ENCODE peak calls at places on chromosomes 3 and 15, in ten cellular contexts. One of them, this sample, is unnamed.

GRCh38 chr3:66703501-66703900 is 202.7 kb upstream of the LRIG1 start:
- DNase-seq in GM03348: no peak
- DNase-seq in activated T-cell treated with anti-CD3 and anti-CD28 coated beads for 1 hour: no peak
- DNase-seq in NCI-H1417: no peak
- DNase-seq in body of pancreas: no peak
- DNase-seq in adrenal gland: no peak
- DNase-seq in NCI-H510A treated with DMSO at 0.1 percent for 48 hours: no peak
- DNase-seq in fibroblast of pulmonary artery: peak
- DNase-seq in ecto neural progenitor cell: no peak
- DNase-seq in tibial nerve: no peak
- DNase-seq in this sample: no peak

GRCh38 chr3:182766108-182766507 is 27.2 kb upstream of the ATP11B start:
- DNase-seq in body of pancreas: no peak
- DNase-seq in ecto neural progenitor cell: no peak
- DNase-seq in tibial nerve: no peak
- DNase-seq in GM03348: no peak
- DNase-seq in NCI-H1417: no peak
- DNase-seq in adrenal gland: no peak
- DNase-seq in fibroblast of pulmonary artery: no peak
- DNase-seq in activated T-cell treated with anti-CD3 and anti-CD28 coated beads for 1 hour: no peak
- DNase-seq in NCI-H510A treated with DMSO at 0.1 percent for 48 hours: no peak
- DNase-seq in this sample: no peak

GRCh38 chr3:49076116-49076515 is 17.8 kb downstream of the QRICH1 start:
- DNase-seq in adrenal gland: no peak
- DNase-seq in NCI-H1417: no peak
- DNase-seq in body of pancreas: no peak
- DNase-seq in activated T-cell treated with anti-CD3 and anti-CD28 coated beads for 1 hour: no peak
- DNase-seq in NCI-H510A treated with DMSO at 0.1 percent for 48 hours: no peak
- DNase-seq in fibroblast of pulmonary artery: no peak
- DNase-seq in ecto neural progenitor cell: no peak
- DNase-seq in GM03348: no peak
- DNase-seq in tibial nerve: no peak
- DNase-seq in this sample: no peak

GRCh38 chr3:50303038-50303815 is at the start of gene HYAL1:
- DNase-seq in body of pancreas: peak
- DNase-seq in GM03348: no peak
- DNase-seq in ecto neural progenitor cell: peak
- DNase-seq in tibial nerve: no peak
- DNase-seq in activated T-cell treated with anti-CD3 and anti-CD28 coated beads for 1 hour: no peak
- DNase-seq in NCI-H510A treated with DMSO at 0.1 percent for 48 hours: no peak
- DNase-seq in NCI-H1417: no peak
- DNase-seq in fibroblast of pulmonary artery: peak
- DNase-seq in adrenal gland: peak
- DNase-seq in this sample: no peak

GRCh38 chr15:49328941-49329340 is 94.1 kb upstream of the FGF7 start:
- DNase-seq in fibroblast of pulmonary artery: no peak
- DNase-seq in tibial nerve: no peak
- DNase-seq in GM03348: no peak
- DNase-seq in body of pancreas: no peak
- DNase-seq in activated T-cell treated with anti-CD3 and anti-CD28 coated beads for 1 hour: no peak
- DNase-seq in adrenal gland: no peak
- DNase-seq in NCI-H1417: no peak
- DNase-seq in ecto neural progenitor cell: no peak
- DNase-seq in NCI-H510A treated with DMSO at 0.1 percent for 48 hours: no peak
- DNase-seq in this sample: no peak

GRCh38 chr3:126199256-126199655 is 18.9 kb upstream of the ALDH1L1 start:
- DNase-seq in body of pancreas: no peak
- DNase-seq in GM03348: no peak
- DNase-seq in fibroblast of pulmonary artery: no peak
- DNase-seq in NCI-H1417: no peak
- DNase-seq in NCI-H510A treated with DMSO at 0.1 percent for 48 hours: no peak
- DNase-seq in tibial nerve: no peak
- DNase-seq in activated T-cell treated with anti-CD3 and anti-CD28 coated beads for 1 hour: no peak
- DNase-seq in adrenal gland: no peak
- DNase-seq in ecto neural progenitor cell: no peak
- DNase-seq in this sample: no peak

GRCh38 chr3:43512749-43513404 is 108.9 kb downstream of the ANO10 start:
- DNase-seq in tibial nerve: no peak
- DNase-seq in GM03348: peak
- DNase-seq in ecto neural progenitor cell: no peak
- DNase-seq in NCI-H510A treated with DMSO at 0.1 percent for 48 hours: no peak
- DNase-seq in fibroblast of pulmonary artery: peak
- DNase-seq in NCI-H1417: no peak
- DNase-seq in body of pancreas: no peak
- DNase-seq in adrenal gland: peak
- DNase-seq in activated T-cell treated with anti-CD3 and anti-CD28 coated beads for 1 hour: no peak
- DNase-seq in this sample: no peak

GRCh38 chr3:152021951-152022461 is 148.6 kb downstream of the SUCNR1 start:
- DNase-seq in activated T-cell treated with anti-CD3 and anti-CD28 coated beads for 1 hour: no peak
- DNase-seq in NCI-H1417: no peak
- DNase-seq in tibial nerve: no peak
- DNase-seq in fibroblast of pulmonary artery: peak
- DNase-seq in GM03348: peak
- DNase-seq in ecto neural progenitor cell: no peak
- DNase-seq in NCI-H510A treated with DMSO at 0.1 percent for 48 hours: no peak
- DNase-seq in adrenal gland: no peak
- DNase-seq in body of pancreas: no peak
- DNase-seq in this sample: no peak

GRCh38 chr3:102206506-102207145 is 228.2 kb upstream of the ZPLD1 start:
- DNase-seq in NCI-H510A treated with DMSO at 0.1 percent for 48 hours: no peak
- DNase-seq in NCI-H1417: no peak
- DNase-seq in ecto neural progenitor cell: no peak
- DNase-seq in activated T-cell treated with anti-CD3 and anti-CD28 coated beads for 1 hour: no peak
- DNase-seq in GM03348: peak
- DNase-seq in body of pancreas: peak
- DNase-seq in tibial nerve: peak
- DNase-seq in fibroblast of pulmonary artery: peak
- DNase-seq in adrenal gland: peak
- DNase-seq in this sample: no peak

GRCh38 chr15:39426552-39427532 is 154.0 kb upstream of the THBS1 start:
- DNase-seq in fibroblast of pulmonary artery: peak
- DNase-seq in tibial nerve: peak
- DNase-seq in ecto neural progenitor cell: no peak
- DNase-seq in adrenal gland: peak
- DNase-seq in body of pancreas: no peak
- DNase-seq in activated T-cell treated with anti-CD3 and anti-CD28 coated beads for 1 hour: peak
- DNase-seq in GM03348: peak
- DNase-seq in NCI-H510A treated with DMSO at 0.1 percent for 48 hours: no peak
- DNase-seq in NCI-H1417: no peak
- DNase-seq in this sample: peak

GRCh38 chr3:15932348-15933300 is 134.8 kb upstream of the ANKRD28 start:
- DNase-seq in activated T-cell treated with anti-CD3 and anti-CD28 coated beads for 1 hour: no peak
- DNase-seq in GM03348: no peak
- DNase-seq in fibroblast of pulmonary artery: no peak
- DNase-seq in ecto neural progenitor cell: no peak
- DNase-seq in NCI-H1417: peak
- DNase-seq in tibial nerve: no peak
- DNase-seq in body of pancreas: no peak
- DNase-seq in adrenal gland: no peak
- DNase-seq in NCI-H510A treated with DMSO at 0.1 percent for 48 hours: no peak
- DNase-seq in this sample: no peak

GRCh38 chr3:58353722-58354553 is 21.2 kb downstream of the PXK start:
- DNase-seq in activated T-cell treated with anti-CD3 and anti-CD28 coated beads for 1 hour: no peak
- DNase-seq in NCI-H1417: no peak
- DNase-seq in GM03348: peak
- DNase-seq in body of pancreas: no peak
- DNase-seq in tibial nerve: no peak
- DNase-seq in adrenal gland: no peak
- DNase-seq in ecto neural progenitor cell: no peak
- DNase-seq in fibroblast of pulmonary artery: peak
- DNase-seq in NCI-H510A treated with DMSO at 0.1 percent for 48 hours: no peak
- DNase-seq in this sample: no peak

GRCh38 chr3:136142592-136142991 is 53.5 kb downstream of the MSL2 start:
- DNase-seq in activated T-cell treated with anti-CD3 and anti-CD28 coated beads for 1 hour: no peak
- DNase-seq in fibroblast of pulmonary artery: peak
- DNase-seq in adrenal gland: no peak
- DNase-seq in ecto neural progenitor cell: no peak
- DNase-seq in body of pancreas: no peak
- DNase-seq in tibial nerve: no peak
- DNase-seq in NCI-H1417: peak
- DNase-seq in GM03348: peak
- DNase-seq in NCI-H510A treated with DMSO at 0.1 percent for 48 hours: peak
- DNase-seq in this sample: peak